ENCODE peak calls at places on chromosome 7, in four cellular contexts. D, L, J and Y are unnamed samples.
A peak's percentile ranks its signal among the peaks of the same experiment; 100 is the strongest.

GRCh38 chr7:44313621-44314031 is 11.8 kb downstream of the CAMK2B start:
- DNase-seq in D (no peak), L (no peak), J (no peak), Y (no peak)

GRCh38 chr7:24907311-24907886 is 72.6 kb downstream of the OSBPL3 start:
- DNase-seq in D (no peak), L (peak; percentile 28), J (peak; percentile 19), Y (no peak)

GRCh38 chr7:12635830-12636229 is 51.6 kb upstream of the ARL4A start:
- DNase-seq in D (no peak), L (no peak), J (no peak), Y (no peak)

GRCh38 chr7:108057951-108058391 is 55.0 kb upstream of the LAMB1 start:
- DNase-seq in D (no peak), L (no peak), J (no peak), Y (no peak)

GRCh38 chr7:47444376-47445098 is 137.4 kb downstream of the TNS3 start:
- DNase-seq in D (no peak), L (no peak), J (no peak), Y (no peak)

GRCh38 chr7:50359995-50360925 is 55.7 kb downstream of the IKZF1 start:
- DNase-seq in D (no peak), L (peak; percentile 72), J (peak; percentile 82), Y (no peak)

GRCh38 chr7:152512711-152513110 is 76.9 kb upstream of the KMT2C start:
- DNase-seq in D (no peak), L (no peak), J (no peak), Y (no peak)

GRCh38 chr7:28804157-28804556 is 154.0 kb downstream of the TRIL start:
- DNase-seq in D (no peak), L (no peak), J (no peak), Y (no peak)

GRCh38 chr7:129146237-129146979 is 1.9 kb downstream of the TSPAN33 start:
- DNase-seq in D (no peak), L (no peak), J (no peak), Y (no peak)

GRCh38 chr7:29239638-29240037 is 45.1 kb downstream of the CHN2 start:
- DNase-seq in D (no peak), L (no peak), J (no peak), Y (no peak)